ENCODE peak calls at places on chromosomes 3 and 15, in six cellular contexts. N, Z, O, C, Y and K are unnamed samples.

GRCh38 chr15:26461847-26462608 is 310.8 kb downstream of the GABRB3 start:
- DNase-seq in N (no peak), Z (no peak), O (no peak), C (no peak), Y (no peak), K (no peak)

GRCh38 chr15:52417501-52417900 is 111.2 kb downstream of the MYO5A start:
- DNase-seq in N (peak; percentile 48), Z (no peak), O (no peak), C (no peak), Y (no peak), K (no peak)

GRCh38 chr3:4972652-4973643 is 6.3 kb upstream of the BHLHE40 start:
- DNase-seq in N (no peak), Z (no peak), O (no peak), C (no peak), Y (no peak), K (no peak)

GRCh38 chr15:25054329-25054728 is 99.5 kb downstream of the SNRPN start:
- DNase-seq in N (no peak), Z (no peak), O (no peak), C (no peak), Y (no peak), K (no peak)

GRCh38 chr15:32682569-32682968 is 35.2 kb upstream of the GREM1 start:
- DNase-seq in N (peak; percentile 94), Z (no peak), O (no peak), C (no peak), Y (no peak), K (no peak)

GRCh38 chr15:73865904-73866303 is 7.5 kb upstream of the TBC1D21 start:
- DNase-seq in N (no peak), Z (no peak), O (no peak), C (no peak), Y (no peak), K (no peak)

GRCh38 chr15:60079210-60079609 is 75.1 kb downstream of the FOXB1 start:
- DNase-seq in N (no peak), Z (no peak), O (no peak), C (no peak), Y (no peak), K (no peak)

GRCh38 chr3:53102601-53103147 is 27.6 kb downstream of the RFT1 start:
- DNase-seq in N (no peak), Z (no peak), O (no peak), C (no peak), Y (no peak), K (no peak)

GRCh38 chr3:38353151-38353550 is 6.6 kb downstream of the XYLB start:
- DNase-seq in N (no peak), Z (no peak), O (no peak), C (no peak), Y (no peak), K (no peak)

GRCh38 chr3:8964436-8965370 is 1.4 kb upstream of the RAD18 start:
- DNase-seq in N (peak; percentile 70), Z (no peak), O (no peak), C (no peak), Y (no peak), K (no peak)

GRCh38 chr3:150449169-150449721 is 41.1 kb downstream of the TSC22D2 start:
- DNase-seq in N (peak; percentile 77), Z (no peak), O (no peak), C (no peak), Y (no peak), K (no peak)

GRCh38 chr3:127455541-127456450 is 134.7 kb downstream of the TPRA1 start:
- DNase-seq in N (peak; percentile 23), Z (peak; percentile 57), O (peak; percentile 95), C (peak; percentile 72), Y (peak; percentile 63), K (peak; percentile 71)

GRCh38 chr3:8523041-8523440 is 21.4 kb downstream of the LMCD1 start:
- DNase-seq in N (no peak), Z (no peak), O (no peak), C (no peak), Y (no peak), K (no peak)